ENCODE peak calls at places on chromosome 22, in eight cellular contexts. O is activated CD4-positive, alpha-beta memory T cell treated with anti-CD3 and anti-CD28 coated beads, Interleukin-2, amount 10 ng/mL, durations not matched to agents 7 days and 5 days; V is kidney tubule cell; E is CD14-positive monocyte; S is activated CD4-positive, alpha-beta T cell treated with anti-CD3 and anti-CD28 coated beads, Interleukin-2, amount 50 U/mL, for 24 hours; I is germinal center; D is GM12865; Q is KBM-7. C is an unnamed sample.

GRCh38 chr22:40443675-40444482 is 73.5 kb downstream of the SGSM3 start:
- DNase-seq in O (no peak), V (no peak), E (no peak), S (no peak), I (no peak), D (no peak), Q (no peak), C (no peak)

GRCh38 chr22:28023036-28023435 is 104.0 kb upstream of the PITPNB start:
- DNase-seq in O (no peak), V (no peak), E (no peak), S (no peak), I (no peak), D (no peak), Q (no peak), C (no peak)

GRCh38 chr22:23850136-23850611 is 7.5 kb upstream of the SLC2A11 start:
- DNase-seq in O (no peak), V (peak), E (no peak), S (no peak), I (no peak), D (peak), Q (no peak), C (no peak)

GRCh38 chr22:22955866-22956535 is 68.4 kb downstream of the IGLL5 start:
- DNase-seq in O (peak), V (peak), E (peak), S (peak), I (peak), D (peak), Q (peak), C (peak)

GRCh38 chr22:21443057-21443734 is 24.0 kb upstream of the TMEM191C start:
- DNase-seq in O (peak), V (no peak), E (no peak), S (no peak), I (no peak), D (no peak), Q (no peak), C (no peak)

GRCh38 chr22:27799334-27800249 is 2.0 kb downstream of the MN1 start:
- DNase-seq in O (no peak), V (peak), E (no peak), S (no peak), I (no peak), D (no peak), Q (no peak), C (no peak)

GRCh38 chr22:36795633-36796032 is 19.7 kb upstream of the IFT27 start:
- DNase-seq in O (no peak), V (no peak), E (no peak), S (no peak), I (no peak), D (no peak), Q (no peak), C (no peak)

GRCh38 chr22:24409707-24410106 is 17.7 kb upstream of the ADORA2A start:
- DNase-seq in O (no peak), V (no peak), E (no peak), S (no peak), I (no peak), D (no peak), Q (no peak), C (no peak)

GRCh38 chr22:40193429-40194421 is 16.0 kb downstream of the TNRC6B start:
- DNase-seq in O (no peak), V (peak), E (no peak), S (no peak), I (no peak), D (no peak), Q (peak), C (no peak)

GRCh38 chr22:49487950-49488349 is 339.7 kb downstream of the BRD1 start:
- DNase-seq in O (no peak), V (peak), E (peak), S (no peak), I (no peak), D (no peak), Q (no peak), C (no peak)

GRCh38 chr22:22103078-22103593 is 120.5 kb upstream of the TOP3B start:
- DNase-seq in O (no peak), V (peak), E (no peak), S (no peak), I (peak), D (peak), Q (peak), C (no peak)

GRCh38 chr22:45552580-45553332 is 50.1 kb downstream of the FBLN1 start:
- DNase-seq in O (no peak), V (peak), E (no peak), S (no peak), I (no peak), D (no peak), Q (peak), C (no peak)

GRCh38 chr22:31083923-31084810 is 3.0 kb downstream of the SMTN start:
- DNase-seq in O (peak), V (peak), E (peak), S (no peak), I (no peak), D (peak), Q (peak), C (no peak)

GRCh38 chr22:49735411-49736311 is 92.0 kb downstream of the BRD1 start:
- DNase-seq in O (peak), V (no peak), E (no peak), S (no peak), I (no peak), D (no peak), Q (peak), C (no peak)

GRCh38 chr22:31897842-31898241 is 46.5 kb upstream of the YWHAH start:
- DNase-seq in O (no peak), V (peak), E (no peak), S (no peak), I (no peak), D (no peak), Q (no peak), C (no peak)

GRCh38 chr22:24485608-24486007 is 9.5 kb upstream of the UPB1 start:
- DNase-seq in O (no peak), V (no peak), E (no peak), S (no peak), I (no peak), D (peak), Q (no peak), C (no peak)